ENCODE peak calls at places on chromosomes 6 and 20, in seven cellular contexts. One of them, this sample, is unnamed.

GRCh38 chr6:112190164-112190563 is 64.2 kb downstream of the LAMA4 start:
- DNase-seq in GM12878: no peak
- DNase-seq in HepG2: no peak
- DNase-seq in endothelial cell of umbilical vein: no peak
- DNase-seq in HL-60: no peak
- DNase-seq in stomach: no peak
- DNase-seq in GM23338: no peak
- DNase-seq in this sample: no peak

GRCh38 chr20:56003111-56003800 is 2.1 kb downstream of the CBLN4 start:
- DNase-seq in HepG2: no peak
- DNase-seq in endothelial cell of umbilical vein: no peak
- DNase-seq in HL-60: no peak
- DNase-seq in GM23338: no peak
- DNase-seq in GM12878: no peak
- DNase-seq in stomach: no peak
- DNase-seq in this sample: no peak

GRCh38 chr20:1508576-1508975 is 17.4 kb upstream of the SIRPB2 start:
- DNase-seq in endothelial cell of umbilical vein: no peak
- DNase-seq in stomach: no peak
- DNase-seq in GM23338: no peak
- DNase-seq in GM12878: no peak
- DNase-seq in HepG2: no peak
- DNase-seq in HL-60: no peak
- DNase-seq in this sample: no peak

GRCh38 chr6:82248233-82248735 is 740 bp upstream of the IBTK start:
- DNase-seq in stomach: peak; percentile 31
- DNase-seq in GM12878: no peak
- DNase-seq in HL-60: no peak
- DNase-seq in HepG2: peak; percentile 90
- DNase-seq in GM23338: peak; percentile 42
- DNase-seq in endothelial cell of umbilical vein: no peak
- DNase-seq in this sample: no peak

GRCh38 chr6:107334026-107334425 is 125.3 kb downstream of the PDSS2 start:
- DNase-seq in stomach: no peak
- DNase-seq in HL-60: no peak
- DNase-seq in GM12878: no peak
- DNase-seq in GM23338: no peak
- DNase-seq in endothelial cell of umbilical vein: no peak
- DNase-seq in HepG2: no peak
- DNase-seq in this sample: no peak

GRCh38 chr6:28368522-28368921 is 18.8 kb downstream of the ZKSCAN3 start:
- DNase-seq in endothelial cell of umbilical vein: no peak
- DNase-seq in stomach: no peak
- DNase-seq in HL-60: no peak
- DNase-seq in HepG2: no peak
- DNase-seq in GM12878: peak; percentile 24
- DNase-seq in GM23338: no peak
- DNase-seq in this sample: no peak

GRCh38 chr20:53778041-53778516 is 184.4 kb upstream of the ZNF217 start:
- DNase-seq in GM12878: no peak
- DNase-seq in HL-60: no peak
- DNase-seq in GM23338: no peak
- DNase-seq in stomach: peak; percentile 85
- DNase-seq in HepG2: no peak
- DNase-seq in endothelial cell of umbilical vein: no peak
- DNase-seq in this sample: no peak

GRCh38 chr6:16897669-16898068 is 136.4 kb upstream of the ATXN1 start:
- DNase-seq in GM23338: no peak
- DNase-seq in endothelial cell of umbilical vein: no peak
- DNase-seq in HL-60: no peak
- DNase-seq in GM12878: no peak
- DNase-seq in HepG2: no peak
- DNase-seq in stomach: no peak
- DNase-seq in this sample: no peak

GRCh38 chr20:63963348-63963741 is 6.4 kb downstream of the ZNF512B start:
- DNase-seq in GM23338: no peak
- DNase-seq in stomach: no peak
- DNase-seq in GM12878: no peak
- DNase-seq in endothelial cell of umbilical vein: no peak
- DNase-seq in HL-60: no peak
- DNase-seq in HepG2: no peak
- DNase-seq in this sample: no peak

GRCh38 chr6:34095136-34095505 is 50.8 kb downstream of the GRM4 start:
- DNase-seq in GM12878: no peak
- DNase-seq in GM23338: no peak
- DNase-seq in HL-60: no peak
- DNase-seq in endothelial cell of umbilical vein: no peak
- DNase-seq in stomach: no peak
- DNase-seq in HepG2: no peak
- DNase-seq in this sample: no peak

GRCh38 chr20:4059631-4060030 is 44.3 kb upstream of the RNF24 start:
- DNase-seq in GM12878: no peak
- DNase-seq in stomach: no peak
- DNase-seq in HepG2: no peak
- DNase-seq in endothelial cell of umbilical vein: peak; percentile 39
- DNase-seq in GM23338: no peak
- DNase-seq in HL-60: no peak
- DNase-seq in this sample: no peak

GRCh38 chr6:154165488-154165887 is 126.4 kb downstream of the OPRM1 start:
- DNase-seq in HL-60: no peak
- DNase-seq in GM12878: no peak
- DNase-seq in GM23338: no peak
- DNase-seq in HepG2: no peak
- DNase-seq in endothelial cell of umbilical vein: no peak
- DNase-seq in stomach: no peak
- DNase-seq in this sample: no peak

GRCh38 chr20:37378785-37379598 is 33.1 kb downstream of the SRC start:
- DNase-seq in HL-60: no peak
- DNase-seq in stomach: peak; percentile 51
- DNase-seq in HepG2: no peak
- DNase-seq in GM23338: peak; percentile 47
- DNase-seq in GM12878: no peak
- DNase-seq in endothelial cell of umbilical vein: peak; percentile 55
- DNase-seq in this sample: no peak

GRCh38 chr20:22456109-22456508 is 128.3 kb downstream of the FOXA2 start:
- DNase-seq in HL-60: no peak
- DNase-seq in endothelial cell of umbilical vein: no peak
- DNase-seq in GM23338: peak; percentile 88
- DNase-seq in HepG2: no peak
- DNase-seq in stomach: no peak
- DNase-seq in GM12878: no peak
- DNase-seq in this sample: no peak

DNA sequence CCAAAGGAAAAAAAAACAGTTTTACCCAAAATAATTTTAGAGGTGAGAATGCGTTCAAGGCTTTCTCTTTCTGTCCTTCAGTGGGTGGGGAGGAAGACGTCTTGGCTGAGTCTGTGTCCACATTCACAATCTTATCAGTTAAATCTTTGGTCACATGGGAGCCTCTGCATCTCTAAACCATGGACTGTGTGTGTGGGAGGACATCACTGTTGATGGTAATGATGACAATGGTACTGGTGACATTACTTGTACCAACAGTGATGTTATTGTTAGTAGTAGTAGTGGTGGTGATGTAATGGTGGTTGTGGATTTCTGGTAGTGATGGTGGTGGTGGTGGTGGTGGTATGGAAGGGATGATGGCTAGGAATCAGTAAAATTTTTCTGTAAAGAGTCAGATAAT is 59.6 kb downstream of the SYNDIG1 start:
- DNase-seq in GM12878: no peak
- DNase-seq in HepG2: no peak
- DNase-seq in GM23338: no peak
- DNase-seq in endothelial cell of umbilical vein: no peak
- DNase-seq in stomach: no peak
- DNase-seq in HL-60: no peak
- DNase-seq in this sample: no peak
- TF ChIP-seq POLR2AphosphoS5 in GM12878: no peak
- TF ChIP-seq POLR2AphosphoS5 in HepG2: no peak
- TF ChIP-seq POLR2AphosphoS5 in GM23338: no peak
- TF ChIP-seq POLR2AphosphoS5 in endothelial cell of umbilical vein: no peak
- TF ChIP-seq POLR2AphosphoS5 in stomach: no peak
- TF ChIP-seq POLR2AphosphoS5 in HL-60: no peak
- TF ChIP-seq POLR2AphosphoS5 in this sample: no peak

DNA sequence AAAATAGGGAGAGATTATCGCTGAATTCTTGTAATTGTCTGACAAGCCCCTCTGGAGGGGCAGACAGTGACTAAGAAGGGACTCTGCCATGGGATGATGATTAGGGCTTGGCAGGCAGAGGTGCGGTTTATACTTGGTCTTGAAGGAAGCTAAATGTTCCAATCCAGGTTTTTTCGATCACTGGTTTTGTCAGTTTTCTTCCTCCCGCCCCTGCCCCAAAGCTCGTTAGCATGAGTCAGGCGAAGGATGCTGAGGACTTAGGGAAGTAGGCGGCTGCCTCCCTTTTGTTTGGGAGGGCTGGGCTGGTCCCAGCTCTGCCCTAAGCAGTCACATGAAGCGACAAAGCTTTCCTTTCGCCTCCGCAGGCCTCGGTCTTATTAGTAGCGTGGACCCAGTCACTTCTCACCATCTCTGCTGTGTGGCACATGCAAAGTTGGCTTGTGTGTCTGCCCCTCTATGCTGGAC is 314.2 kb downstream of the CDC5L start:
- DNase-seq in GM23338: peak; percentile 53
- DNase-seq in endothelial cell of umbilical vein: no peak
- DNase-seq in stomach: no peak
- DNase-seq in HL-60: no peak
- DNase-seq in GM12878: no peak
- DNase-seq in HepG2: no peak
- DNase-seq in this sample: peak; percentile 79
- H3K4me3 ChIP-seq in GM23338: no peak overlapping the region
- H3K4me3 ChIP-seq in endothelial cell of umbilical vein: no peak overlapping the region
- H3K4me3 ChIP-seq in stomach: no peak overlapping the region
- H3K4me3 ChIP-seq in HL-60: no peak overlapping the region
- H3K4me3 ChIP-seq in GM12878: no peak overlapping the region
- H3K4me3 ChIP-seq in HepG2: no peak overlapping the region
- H3K4me3 ChIP-seq in this sample: no peak overlapping the region

DNA sequence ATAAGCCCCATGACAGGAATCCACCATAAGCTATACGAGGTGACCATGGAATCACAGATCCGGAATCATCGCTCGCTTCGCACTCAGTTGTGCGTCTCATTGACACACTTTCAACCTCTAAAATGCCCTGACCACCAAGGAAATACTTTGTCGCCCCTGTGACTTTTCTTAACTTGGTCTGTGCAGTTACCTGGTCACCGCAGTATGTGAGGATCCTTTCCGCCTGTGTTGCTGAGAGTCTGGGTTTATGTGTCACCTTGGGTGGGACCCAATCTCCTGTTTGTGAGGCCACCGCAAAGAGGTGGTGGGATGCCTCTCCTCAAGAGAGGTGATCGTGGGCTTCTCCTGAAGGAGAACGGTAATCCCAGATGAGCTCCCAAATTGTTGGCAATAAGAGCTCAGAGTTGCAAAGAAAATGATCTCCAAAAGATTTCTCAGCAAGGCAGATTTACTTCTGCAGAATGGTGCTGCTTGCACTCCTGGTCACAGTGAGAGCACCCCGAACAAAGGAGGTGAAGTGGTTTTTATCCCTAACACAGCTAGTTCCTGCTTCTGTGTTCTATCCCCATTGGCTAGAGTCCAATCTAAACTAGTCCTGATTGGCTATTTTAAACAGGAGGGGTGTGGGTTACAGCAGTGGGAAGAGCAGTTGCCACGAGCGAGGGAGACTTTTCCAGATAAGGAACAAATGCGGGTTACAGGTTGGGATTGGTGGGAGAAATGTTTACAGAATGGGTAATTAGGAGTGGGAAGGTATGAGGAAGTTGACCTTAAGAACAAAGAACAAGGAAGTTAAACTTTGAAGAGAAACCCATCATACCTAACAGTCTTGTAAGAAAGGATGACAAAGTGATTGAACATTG is 9.1 kb upstream of the ZNFX1 start:
- DNase-seq in stomach: no peak
- DNase-seq in HepG2: peak; percentile 79
- DNase-seq in endothelial cell of umbilical vein: no peak
- DNase-seq in GM23338: peak; percentile 56
- DNase-seq in GM12878: no peak
- DNase-seq in HL-60: peak; percentile 47
- DNase-seq in this sample: no peak
- TF ChIP-seq POLR2AphosphoS5 in stomach: peak; percentile 19
- TF ChIP-seq POLR2AphosphoS5 in HepG2: peak; percentile 36
- TF ChIP-seq POLR2AphosphoS5 in endothelial cell of umbilical vein: no peak
- TF ChIP-seq POLR2AphosphoS5 in GM23338: peak; percentile 51
- TF ChIP-seq POLR2AphosphoS5 in GM12878: peak; percentile 25
- TF ChIP-seq POLR2AphosphoS5 in HL-60: peak; percentile 74
- TF ChIP-seq POLR2AphosphoS5 in this sample: no peak

GRCh38 chr20:58306421-58307261 is 2.9 kb upstream of the RAB22A start:
- DNase-seq in stomach: peak; percentile 62
- DNase-seq in HepG2: peak; percentile 37
- DNase-seq in endothelial cell of umbilical vein: peak; percentile 40
- DNase-seq in HL-60: peak; percentile 79
- DNase-seq in GM23338: no peak
- DNase-seq in GM12878: peak; percentile 85
- DNase-seq in this sample: no peak
- H3K4me3 ChIP-seq in stomach: no peak overlapping the region
- H3K4me3 ChIP-seq in HepG2: no peak overlapping the region
- H3K4me3 ChIP-seq in endothelial cell of umbilical vein: no peak overlapping the region
- H3K4me3 ChIP-seq in HL-60: no peak overlapping the region
- H3K4me3 ChIP-seq in GM23338: no peak overlapping the region
- H3K4me3 ChIP-seq in GM12878: no peak overlapping the region
- H3K4me3 ChIP-seq in this sample: no peak overlapping the region

DNA sequence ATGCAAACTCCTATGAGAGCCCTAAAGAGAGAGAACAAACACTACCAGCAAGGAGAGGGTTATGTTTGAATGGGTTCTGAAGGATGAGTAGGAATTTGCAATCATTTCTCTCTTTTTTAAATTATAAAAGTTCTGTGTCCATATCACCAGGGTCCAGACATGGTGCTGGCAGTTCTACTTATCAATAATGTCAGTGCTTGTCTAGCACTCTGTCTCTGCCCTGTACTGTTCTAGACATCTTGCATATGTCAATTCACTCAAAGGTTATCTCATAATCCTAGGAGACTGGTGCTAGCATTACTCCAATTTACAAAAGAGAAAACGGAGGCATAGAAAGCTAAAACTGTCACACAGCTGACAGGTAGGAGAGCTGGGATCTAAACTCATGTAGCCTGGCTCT is 101.3 kb downstream of the VEGFA start:
- DNase-seq in HL-60: no peak
- DNase-seq in HepG2: no peak
- DNase-seq in GM12878: no peak
- DNase-seq in GM23338: no peak
- DNase-seq in endothelial cell of umbilical vein: no peak
- DNase-seq in stomach: no peak
- DNase-seq in this sample: no peak
- TF ChIP-seq POLR2AphosphoS5 in HL-60: no peak
- TF ChIP-seq POLR2AphosphoS5 in HepG2: no peak
- TF ChIP-seq POLR2AphosphoS5 in GM12878: no peak
- TF ChIP-seq POLR2AphosphoS5 in GM23338: no peak
- TF ChIP-seq POLR2AphosphoS5 in endothelial cell of umbilical vein: no peak
- TF ChIP-seq POLR2AphosphoS5 in stomach: no peak
- TF ChIP-seq POLR2AphosphoS5 in this sample: no peak

DNA sequence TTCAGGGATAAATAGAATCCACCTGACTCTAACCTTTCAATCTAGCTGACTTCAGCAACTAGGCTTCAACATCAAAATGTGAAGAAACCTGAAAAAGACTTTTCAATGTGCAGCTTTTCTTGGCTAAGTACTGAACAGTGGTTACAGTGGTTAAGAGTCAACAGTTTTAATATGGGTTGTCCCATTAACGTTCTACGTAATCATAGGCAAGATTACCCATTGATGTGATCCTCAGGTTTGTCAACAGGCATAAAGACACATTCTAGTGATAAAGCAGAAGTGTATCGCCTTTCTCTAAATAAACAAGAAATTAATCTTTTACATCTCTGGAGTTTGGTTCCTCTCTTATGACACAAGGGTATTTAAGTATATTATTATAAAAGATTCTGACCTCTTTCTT is 154.1 kb upstream of the RUNX2 start:
- DNase-seq in GM12878: no peak
- DNase-seq in stomach: no peak
- DNase-seq in endothelial cell of umbilical vein: no peak
- DNase-seq in HL-60: no peak
- DNase-seq in HepG2: no peak
- DNase-seq in GM23338: no peak
- DNase-seq in this sample: no peak
- H3K4me3 ChIP-seq in GM12878: no peak overlapping the region
- H3K4me3 ChIP-seq in stomach: no peak overlapping the region
- H3K4me3 ChIP-seq in endothelial cell of umbilical vein: no peak overlapping the region
- H3K4me3 ChIP-seq in HL-60: no peak overlapping the region
- H3K4me3 ChIP-seq in HepG2: no peak overlapping the region
- H3K4me3 ChIP-seq in GM23338: no peak overlapping the region
- H3K4me3 ChIP-seq in this sample: no peak overlapping the region

This sample was measured in vagina.